ENCODE peak calls at places on chromosomes 11 and 22, in four cellular contexts. One of them, this sample, is unnamed.

GRCh38 chr11:88552377-88553029 is 215.0 kb upstream of the CTSC start:
- DNase-seq in HepG2: peak
- DNase-seq in GM12878: peak
- DNase-seq in K562: peak
- DNase-seq in this sample: peak

GRCh38 chr11:68090706-68091105 is 30.5 kb downstream of the CHKA start:
- DNase-seq in K562: no peak
- DNase-seq in GM12878: no peak
- DNase-seq in HepG2: no peak
- DNase-seq in this sample: no peak

GRCh38 chr11:115980747-115981475 is 476.7 kb upstream of the CADM1 start:
- DNase-seq in K562: no peak
- DNase-seq in GM12878: no peak
- DNase-seq in HepG2: no peak
- DNase-seq in this sample: no peak

GRCh38 chr22:43944670-43945430 is 10.4 kb upstream of the SAMM50 start:
- DNase-seq in K562: no peak
- DNase-seq in GM12878: no peak
- DNase-seq in HepG2: no peak
- DNase-seq in this sample: no peak

GRCh38 chr11:114366331-114367243 is 33.7 kb downstream of the C11orf71 start:
- DNase-seq in K562: no peak
- DNase-seq in HepG2: no peak
- DNase-seq in GM12878: no peak
- DNase-seq in this sample: no peak

GRCh38 chr11:38169286-38169685 is 1571.2 kb upstream of the RAG2 start:
- DNase-seq in K562: no peak
- DNase-seq in GM12878: no peak
- DNase-seq in HepG2: peak
- DNase-seq in this sample: no peak

GRCh38 chr11:111063711-111064110 is 181.8 kb upstream of the POU2AF2 start:
- DNase-seq in GM12878: no peak
- DNase-seq in HepG2: no peak
- DNase-seq in K562: no peak
- DNase-seq in this sample: no peak

GRCh38 chr11:10599388-10600175 is 31.1 kb upstream of the LYVE1 start:
- DNase-seq in K562: no peak
- DNase-seq in HepG2: peak
- DNase-seq in GM12878: no peak
- DNase-seq in this sample: no peak

GRCh38 chr11:5809905-5810792 is 1.4 kb downstream of the OR52N2 start:
- DNase-seq in GM12878: no peak
- DNase-seq in HepG2: no peak
- DNase-seq in K562: peak
- DNase-seq in this sample: no peak

GRCh38 chr22:46845281-46846153 is 83.1 kb downstream of the TBC1D22A start:
- DNase-seq in GM12878: no peak
- DNase-seq in K562: no peak
- DNase-seq in HepG2: no peak
- DNase-seq in this sample: no peak

GRCh38 chr11:124920870-124921609 is 2.0 kb downstream of the HEPN1 start:
- DNase-seq in HepG2: no peak
- DNase-seq in K562: no peak
- DNase-seq in GM12878: no peak
- DNase-seq in this sample: peak

GRCh38 chr11:75642402-75643113 is 26.3 kb downstream of the MAP6 start:
- DNase-seq in K562: no peak
- DNase-seq in HepG2: no peak
- DNase-seq in GM12878: no peak
- DNase-seq in this sample: no peak

GRCh38 chr22:33513388-33514336 is 406.6 kb downstream of the LARGE1 start:
- DNase-seq in K562: no peak
- DNase-seq in HepG2: peak
- DNase-seq in GM12878: no peak
- DNase-seq in this sample: no peak

GRCh38 chr11:46513934-46514342 is 79.9 kb downstream of the AMBRA1 start:
- DNase-seq in GM12878: no peak
- DNase-seq in HepG2: no peak
- DNase-seq in K562: no peak
- DNase-seq in this sample: no peak

GRCh38 chr11:36726420-36726819 is 128.4 kb upstream of the RAG2 start:
- DNase-seq in K562: no peak
- DNase-seq in GM12878: no peak
- DNase-seq in HepG2: no peak
- DNase-seq in this sample: no peak

DNA sequence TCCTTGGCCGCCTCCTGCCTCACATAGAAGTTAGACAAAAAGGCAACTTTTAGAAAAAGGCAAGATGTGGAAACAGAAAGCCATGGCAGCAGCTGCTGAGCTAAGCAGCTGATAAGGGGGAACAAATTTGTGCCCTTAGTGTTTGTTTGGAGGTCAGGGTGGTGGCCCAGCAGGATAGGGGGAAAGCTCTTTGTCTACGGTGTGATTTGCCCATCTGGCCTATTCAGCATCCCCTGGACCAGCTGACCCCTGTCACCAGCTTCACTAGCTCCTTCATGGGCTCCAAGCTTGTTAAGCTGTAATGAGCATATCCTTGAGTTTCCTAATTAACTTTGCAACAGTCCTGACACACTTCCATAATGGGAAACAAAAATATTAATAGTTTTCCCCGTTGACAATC is 5.9 kb upstream of the ME3 start:
- DNase-seq in HepG2: no peak
- DNase-seq in K562: no peak
- DNase-seq in GM12878: no peak
- DNase-seq in this sample: no peak
- TF ChIP-seq BHLHE40 in HepG2: no peak
- TF ChIP-seq BHLHE40 in K562: no peak
- TF ChIP-seq BHLHE40 in GM12878: no peak
- TF ChIP-seq BHLHE40 in this sample: no peak

DNA sequence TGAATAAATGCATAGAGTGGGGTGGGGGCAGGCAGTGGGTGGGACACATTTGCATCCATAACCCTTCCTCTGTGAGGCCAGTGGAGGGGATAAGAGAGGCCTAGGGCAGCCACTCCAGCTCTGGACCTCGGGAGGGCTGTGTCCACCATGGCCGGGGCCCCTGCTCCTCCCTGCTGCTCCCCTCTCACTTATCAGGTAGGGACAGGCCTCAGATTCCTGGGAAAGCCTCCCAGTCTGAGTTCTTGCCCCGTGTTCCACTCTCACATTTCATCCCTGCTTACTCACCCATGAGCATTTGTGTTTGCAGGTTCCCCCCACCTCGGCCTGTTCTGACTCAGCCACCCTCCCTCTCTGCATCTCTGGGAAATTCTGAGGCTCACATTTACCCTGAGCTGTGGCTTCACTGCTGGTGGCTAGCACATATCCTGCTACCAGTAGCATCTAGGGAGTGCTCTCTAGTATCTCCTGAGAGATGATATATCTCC is 128.7 kb upstream of the TOP3B start:
- DNase-seq in GM12878: peak
- DNase-seq in HepG2: no peak
- DNase-seq in K562: peak
- DNase-seq in this sample: no peak
- TF ChIP-seq TARDBP in GM12878: no peak
- TF ChIP-seq TARDBP in HepG2: no peak
- TF ChIP-seq TARDBP in K562: no peak
- TF ChIP-seq TARDBP in this sample: no peak

GRCh38 chr22:49951001-49951677 is 9.4 kb upstream of the PIM3 start:
- DNase-seq in HepG2: no peak
- DNase-seq in K562: no peak
- DNase-seq in GM12878: no peak
- DNase-seq in this sample: no peak
- TF ChIP-seq BHLHE40 in HepG2: no peak
- TF ChIP-seq BHLHE40 in K562: no peak
- TF ChIP-seq BHLHE40 in GM12878: no peak
- TF ChIP-seq BHLHE40 in this sample: no peak

GRCh38 chr22:24942301-24942700 is 4.2 kb downstream of the LHFPL7 start:
- DNase-seq in GM12878: no peak
- DNase-seq in HepG2: no peak
- DNase-seq in K562: no peak
- DNase-seq in this sample: no peak

GRCh38 chr22:24938741-24939341 is 7.7 kb downstream of the LHFPL7 start:
- DNase-seq in K562: peak
- DNase-seq in HepG2: peak
- DNase-seq in GM12878: no peak
- DNase-seq in this sample: peak

GRCh38 chr22:24935771-24936483 is 10.6 kb downstream of the LHFPL7 start:
- DNase-seq in HepG2: no peak
- DNase-seq in GM12878: no peak
- DNase-seq in K562: no peak
- DNase-seq in this sample: no peak

GRCh38 chr22:24937114-24937513 is 9.4 kb downstream of the LHFPL7 start:
- DNase-seq in K562: no peak
- DNase-seq in HepG2: peak
- DNase-seq in GM12878: no peak
- DNase-seq in this sample: peak
- TF ChIP-seq TARDBP in K562: no peak
- TF ChIP-seq TARDBP in HepG2: no peak
- TF ChIP-seq TARDBP in GM12878: no peak
- TF ChIP-seq TARDBP in this sample: no peak

GRCh38 chr11:126951465-126951864 is 49.1 kb downstream of the KIRREL3 start:
- DNase-seq in GM12878: no peak
- DNase-seq in HepG2: no peak
- DNase-seq in K562: no peak
- DNase-seq in this sample: no peak
- TF ChIP-seq BHLHE40 in GM12878: no peak
- TF ChIP-seq BHLHE40 in HepG2: no peak
- TF ChIP-seq BHLHE40 in K562: no peak
- TF ChIP-seq BHLHE40 in this sample: no peak